ENCODE peak calls at places on chromosome 22, in six cellular contexts. J, B, K, Q, I and W are unnamed samples. For H3K27me3, the result is how much of the 10 kb centered on the place peaks cover.

GRCh38 chr22:31253949-31254348 is 38.3 kb downstream of the PIK3IP1 start:
- DNase-seq in I (no peak), B (no peak), K (no peak), Q (no peak), J (no peak), W (peak)

GRCh38 chr22:27820896-27821866 is 19.6 kb upstream of the MN1 start:
- DNase-seq in Q (no peak), B (no peak), K (no peak), J (no peak), I (no peak), W (no peak)

GRCh38 chr22:31561238-31561887 is 65.0 kb downstream of the SFI1 start:
- DNase-seq in I (peak), B (peak), Q (peak), J (peak), K (peak), W (peak)

GRCh38 chr22:33848251-33848650 is 72.0 kb downstream of the LARGE1 start:
- DNase-seq in J (no peak), K (no peak), I (no peak), Q (no peak), B (no peak), W (no peak)

GRCh38 chr22:35128637-35129036 is 62.7 kb downstream of the ISX start:
- DNase-seq in J (no peak), I (no peak), Q (no peak), K (no peak), B (no peak), W (no peak)

GRCh38 chr22:42277988-42278776 is 7.7 kb upstream of the TCF20 start:
- DNase-seq in J (no peak), Q (no peak), K (peak), B (no peak), I (peak), W (no peak)

GRCh38 chr22:42964994-42965699 is 49.8 kb downstream of the PACSIN2 start:
- DNase-seq in Q (no peak), J (no peak), B (no peak), K (peak), I (no peak), W (peak)

GRCh38 chr22:36860438-36860820 is 377 bp upstream of the NCF4 start:
- DNase-seq in J (no peak), I (no peak), K (no peak), Q (no peak), B (no peak), W (no peak)

GRCh38 chr22:30829901-30830550 is 135.4 kb downstream of the OSBP2 start:
- DNase-seq in Q (no peak), B (no peak), K (peak), I (no peak), J (peak), W (peak)

GRCh38 chr22:24726848-24727217 is 47.7 kb downstream of the PIWIL3 start:
- DNase-seq in I (no peak), J (no peak), B (no peak), Q (no peak), K (no peak), W (no peak)

GRCh38 chr22:33401291-33401690 is 343.1 kb upstream of the SYN3 start:
- DNase-seq in I (no peak), J (peak), K (peak), B (no peak), Q (no peak), W (no peak)

GRCh38 chr22:27378343-27378800 is 423.2 kb downstream of the MN1 start:
- DNase-seq in B (no peak), Q (no peak), J (no peak), I (no peak), K (no peak), W (no peak)

GRCh38 chr22:26170112-26170492 is 840 bp downstream of the SEZ6L start:
- DNase-seq in J (no peak), Q (no peak), B (no peak), I (no peak), K (no peak), W (no peak)

GRCh38 chr22:25070870-25071465 is 118.5 kb downstream of the KIAA1671 start:
- DNase-seq in K (no peak), Q (no peak), B (no peak), J (no peak), I (no peak), W (no peak)

GRCh38 chr22:19853058-19853878 is 1.4 kb downstream of the GNB1L start:
- DNase-seq in B (peak), I (no peak), K (no peak), Q (no peak), J (no peak), W (no peak)

GRCh38 chr22:25448435-25449051 is 115.9 kb upstream of the GRK3 start:
- DNase-seq in I (peak), Q (no peak), B (peak), K (peak), J (no peak), W (no peak)

GRCh38 chr22:42022162-42022847 is 23.7 kb downstream of the WBP2NL start:
- DNase-seq in Q (no peak), J (no peak), K (no peak), I (no peak), B (no peak), W (no peak)

GRCh38 chr22:48594757-48595510 is 1232.7 kb downstream of the BRD1 start:
- DNase-seq in J (no peak), Q (no peak), I (no peak), K (no peak), B (no peak), W (no peak)

GRCh38 chr22:28034760-28035401 is 115.8 kb upstream of the PITPNB start:
- DNase-seq in J (no peak), K (peak), B (peak), I (peak), Q (peak), W (no peak)

GRCh38 chr22:24200616-24201212 is 19.4 kb downstream of the SUSD2 start:
- DNase-seq in K (peak), Q (no peak), J (no peak), I (no peak), B (no peak), W (no peak)

GRCh38 chr22:37244114-37244921 is at the start of gene RAC2:
- DNase-seq in Q (peak), B (peak), K (peak), I (peak), J (no peak), W (peak)

GRCh38 chr22:17370036-17370765 is 941 bp downstream of the CECR2 start:
- DNase-seq in I (peak), Q (no peak), K (peak), J (no peak), B (no peak), W (no peak)

GRCh38 chr22:42912049-42912448 is 55.0 kb upstream of the ARFGAP3 start:
- DNase-seq in B (no peak), J (no peak), Q (no peak), I (no peak), K (no peak), W (no peak)

GRCh38 chr22:17007852-17008731 is at the start of gene GAB4:
- DNase-seq in K (no peak), J (no peak), B (no peak), Q (no peak), I (no peak), W (no peak)

GRCh38 chr22:37254206-37254866 is 10.3 kb upstream of the RAC2 start:
- DNase-seq in I (no peak), J (peak), B (no peak), K (peak), Q (no peak), W (peak)

GRCh38 chr22:42651134-42651533 is 1.9 kb upstream of the CYB5R3 start:
- DNase-seq in K (no peak), J (no peak), B (no peak), I (no peak), Q (no peak), W (no peak)

GRCh38 chr22:43289976-43290663 is 53.1 kb downstream of the SCUBE1 start:
- DNase-seq in J (no peak), K (peak), Q (no peak), I (no peak), B (no peak), W (no peak)

GRCh38 chr22:42928969-42929837 is 72.1 kb upstream of the ARFGAP3 start:
- DNase-seq in J (no peak), Q (no peak), B (no peak), I (no peak), K (no peak), W (no peak)

GRCh38 chr22:46430961-46431838 is 95.7 kb downstream of the TRMU start:
- DNase-seq in J (no peak), Q (no peak), I (no peak), B (no peak), K (no peak), W (no peak)

GRCh38 chr22:46433318-46433717 is 97.8 kb downstream of the TRMU start:
- DNase-seq in I (no peak), K (no peak), Q (no peak), B (no peak), J (no peak), W (no peak)

GRCh38 chr22:46429327-46429853 is 93.9 kb downstream of the TRMU start:
- DNase-seq in B (no peak), K (no peak), J (no peak), Q (no peak), I (no peak), W (no peak)

GRCh38 chr22:46428602-46429326 is 93.2 kb downstream of the TRMU start:
- DNase-seq in J (no peak), K (no peak), B (no peak), I (no peak), Q (no peak), W (no peak)

GRCh38 chr22:46432164-46433068 is 96.9 kb downstream of the TRMU start:
- DNase-seq in K (no peak), Q (peak), J (no peak), B (no peak), I (no peak), W (no peak)
- H3K27me3 ChIP-seq in K (under half), Q (under half), J (under half), B (half or more), I (under half), W (under half)

GRCh38 chr22:29054251-29054767 is 7.3 kb downstream of the C22orf31 start:
- DNase-seq in Q (no peak), I (no peak), B (no peak), J (no peak), K (no peak), W (no peak)

GRCh38 chr22:29048822-29049654 is 12.6 kb downstream of the C22orf31 start:
- DNase-seq in B (no peak), J (no peak), Q (no peak), K (no peak), I (no peak), W (no peak)

GRCh38 chr22:29053048-29053702 is 8.5 kb downstream of the C22orf31 start:
- DNase-seq in J (no peak), Q (no peak), K (no peak), I (no peak), B (no peak), W (no peak)

GRCh38 chr22:29050457-29050856 is 11.2 kb downstream of the C22orf31 start:
- DNase-seq in Q (no peak), I (no peak), J (no peak), K (no peak), B (no peak), W (no peak)

GRCh38 chr22:29049655-29050263 is 11.9 kb downstream of the C22orf31 start:
- DNase-seq in Q (no peak), J (no peak), K (no peak), I (no peak), B (peak), W (no peak)
- TF ChIP-seq CTCF in Q (no peak), J (no peak), K (no peak), I (no peak), B (no peak), W (peak)

DNA sequence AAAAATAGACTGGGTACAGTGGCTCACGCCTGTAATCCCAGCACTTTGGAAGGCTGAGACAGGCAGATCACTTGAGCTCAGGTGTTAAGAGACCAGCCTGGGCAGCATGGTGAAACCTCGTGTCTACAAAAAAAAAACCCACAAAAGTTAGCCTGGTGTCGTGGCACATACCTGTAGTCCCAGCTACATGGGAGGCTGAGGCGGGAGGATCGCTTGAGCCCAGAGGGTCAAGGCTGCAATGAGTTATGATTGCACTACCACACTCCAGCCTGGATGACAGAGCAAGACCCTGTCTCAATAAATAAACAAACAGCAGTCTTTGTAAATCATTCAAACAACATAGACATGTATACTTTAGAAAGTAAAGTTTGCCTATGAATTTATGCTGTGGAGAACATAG is 2.5 kb downstream of the MOV10L1 start:
- DNase-seq in Q (no peak), I (no peak), J (no peak), K (no peak), B (no peak), W (no peak)
- H3K27me3 ChIP-seq in Q (under half), I (under half), J (under half), K (under half), B (under half), W (under half)

DNA sequence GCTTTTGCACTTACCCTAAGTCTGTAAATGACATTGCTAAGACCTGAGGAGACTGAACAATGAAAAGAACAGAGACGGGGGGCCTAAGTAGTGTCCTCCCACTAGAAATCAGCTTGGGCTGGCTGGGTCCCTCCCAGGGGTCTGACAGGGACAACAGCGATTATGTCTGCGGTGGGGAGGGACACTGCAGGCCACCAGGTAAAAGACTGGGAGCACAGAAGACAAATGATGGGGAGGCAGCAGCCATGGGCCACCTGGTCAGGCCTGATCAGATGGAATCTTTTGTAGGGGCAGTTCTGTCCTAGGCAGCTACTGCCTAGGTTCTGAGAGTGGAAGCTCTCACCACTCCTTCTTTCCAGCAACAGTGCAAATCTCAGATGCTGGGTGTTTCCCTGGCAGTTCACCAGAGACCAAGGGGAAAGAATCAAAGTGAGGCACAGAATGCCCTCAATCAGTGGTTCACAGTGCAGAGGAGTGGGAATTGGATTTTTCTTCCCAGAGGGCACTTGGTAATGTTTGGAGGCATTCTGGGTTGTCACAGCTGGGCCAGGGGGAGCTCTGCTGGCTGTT is 59.1 kb upstream of the GNAZ start:
- DNase-seq in K (no peak), B (peak), Q (no peak), J (no peak), I (no peak), W (no peak)
- TF ChIP-seq CTCF in K (no peak), B (no peak), Q (no peak), J (no peak), I (no peak), W (no peak)

GRCh38 chr22:44586337-44586990 is 88.4 kb upstream of the RTL6 start:
- DNase-seq in Q (no peak), J (no peak), B (no peak), K (no peak), I (no peak), W (no peak)
- H3K27me3 ChIP-seq in Q (under half), J (under half), B (under half), K (under half), I (under half), W (under half)

DNA sequence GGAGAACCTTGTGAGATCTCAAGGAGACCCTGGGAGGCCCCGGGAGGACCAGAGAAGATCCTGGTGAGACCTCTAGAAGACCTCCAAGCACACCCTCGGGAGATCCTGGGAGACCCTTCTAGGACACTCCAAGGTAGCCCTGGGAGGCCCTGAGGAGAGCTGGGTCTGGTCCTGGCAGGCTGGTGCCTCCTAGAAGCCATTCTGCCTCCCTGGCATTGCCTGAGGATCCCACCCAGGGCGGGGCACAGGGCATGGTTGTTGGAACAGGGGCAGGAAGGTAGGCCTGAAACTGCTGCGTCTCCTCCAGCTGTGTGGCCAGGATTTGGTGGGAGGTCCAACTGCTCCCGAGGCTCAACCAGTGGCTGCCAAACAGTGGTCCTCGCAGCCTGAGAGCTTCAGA is 91.2 kb upstream of the SHISAL1 start:
- DNase-seq in I (no peak), K (no peak), J (no peak), B (no peak), Q (no peak), W (no peak)
- TF ChIP-seq CTCF in I (no peak), K (no peak), J (no peak), B (no peak), Q (no peak), W (no peak)